ENCODE peak calls at places on chromosomes 7 and 10, in five cellular contexts. J is A549; F is CD8-positive, alpha-beta T cell; K is neural progenitor cell; Y is lung. B is an unnamed sample.

GRCh38 chr7:100568936-100569844 is 4.5 kb downstream of the SAP25 start:
- DNase-seq in J (peak; percentile 62), F (no peak), K (peak; percentile 94), Y (peak; percentile 49), B (no peak)

GRCh38 chr10:78742730-78743615 is 325.8 kb upstream of the ZMIZ1 start:
- DNase-seq in J (no peak), F (no peak), K (no peak), Y (no peak), B (peak; percentile 59)

GRCh38 chr7:71636329-71636728 is 504.4 kb downstream of the GALNT17 start:
- DNase-seq in J (no peak), F (no peak), K (no peak), Y (no peak), B (no peak)

GRCh38 chr10:3068201-3068967 is 1.0 kb downstream of the PFKP start:
- DNase-seq in J (peak; percentile 60), F (no peak), K (peak; percentile 69), Y (peak; percentile 60), B (peak; percentile 86)

GRCh38 chr7:158953912-158954311 is 97.6 kb downstream of the DYNC2I1 start:
- DNase-seq in J (no peak), F (no peak), K (no peak), Y (no peak), B (no peak)

GRCh38 chr7:71682181-71682580 is 550.2 kb downstream of the GALNT17 start:
- DNase-seq in J (no peak), F (no peak), K (no peak), Y (no peak), B (no peak)

GRCh38 chr7:50092579-50093411 is at the start of gene ZPBP:
- DNase-seq in J (peak; percentile 32), F (no peak), K (peak; percentile 60), Y (no peak), B (no peak)

GRCh38 chr10:96919785-96920425 is 87.8 kb downstream of the LCOR start:
- DNase-seq in J (no peak), F (no peak), K (no peak), Y (no peak), B (no peak)

GRCh38 chr10:15504101-15504840 is 133.2 kb upstream of the FAM171A1 start:
- DNase-seq in J (no peak), F (no peak), K (no peak), Y (no peak), B (no peak)

GRCh38 chr7:100726998-100727761 is 6.2 kb upstream of the ZAN start:
- DNase-seq in J (no peak), F (no peak), K (no peak), Y (no peak), B (no peak)

GRCh38 chr7:30028749-30029635 is 780 bp downstream of the PLEKHA8 start:
- DNase-seq in J (peak; percentile 39), F (no peak), K (peak; percentile 74), Y (peak; percentile 52), B (peak; percentile 87)

GRCh38 chr10:58513189-58514101 is 773 bp downstream of the BICC1 start:
- DNase-seq in J (peak; percentile 87), F (no peak), K (peak; percentile 73), Y (peak; percentile 44), B (peak; percentile 86)

GRCh38 chr10:91340613-91341362 is 69.4 kb upstream of the HECTD2 start:
- DNase-seq in J (no peak), F (no peak), K (no peak), Y (no peak), B (no peak)

GRCh38 chr10:132061465-132062180 is 4.1 kb upstream of the JAKMIP3 start:
- DNase-seq in J (no peak), F (no peak), K (no peak), Y (no peak), B (no peak)

GRCh38 chr10:116888380-116889055 is 39.2 kb downstream of the ENO4 start:
- DNase-seq in J (peak; percentile 61), F (no peak), K (no peak), Y (peak; percentile 68), B (no peak)

GRCh38 chr10:7406712-7407333 is 4.0 kb downstream of the SFMBT2 start:
- DNase-seq in J (no peak), F (no peak), K (peak; percentile 23), Y (no peak), B (peak; percentile 73)

GRCh38 chr7:158001621-158002320 is 585.9 kb downstream of the PTPRN2 start:
- DNase-seq in J (peak; percentile 42), F (no peak), K (no peak), Y (no peak), B (peak; percentile 60)

GRCh38 chr7:22657479-22657878 is 69.5 kb upstream of the IL6 start:
- DNase-seq in J (no peak), F (no peak), K (no peak), Y (no peak), B (no peak)
- TF ChIP-seq CTCF in J (no peak), F (no peak), K (no peak), Y (no peak), B (no peak)

GRCh38 chr7:73893342-73894101 is 32.6 kb downstream of the TMEM270 start:
- DNase-seq in J (no peak), F (no peak), K (no peak), Y (no peak), B (peak; percentile 68)

GRCh38 chr7:73890541-73891147 is 29.7 kb downstream of the TMEM270 start:
- DNase-seq in J (no peak), F (no peak), K (no peak), Y (no peak), B (no peak)

GRCh38 chr7:73887762-73888161 is 26.8 kb downstream of the TMEM270 start:
- DNase-seq in J (no peak), F (no peak), K (no peak), Y (no peak), B (no peak)

GRCh38 chr7:73892003-73892975 is 31.3 kb downstream of the TMEM270 start:
- DNase-seq in J (no peak), F (no peak), K (no peak), Y (no peak), B (peak; percentile 2)

DNA sequence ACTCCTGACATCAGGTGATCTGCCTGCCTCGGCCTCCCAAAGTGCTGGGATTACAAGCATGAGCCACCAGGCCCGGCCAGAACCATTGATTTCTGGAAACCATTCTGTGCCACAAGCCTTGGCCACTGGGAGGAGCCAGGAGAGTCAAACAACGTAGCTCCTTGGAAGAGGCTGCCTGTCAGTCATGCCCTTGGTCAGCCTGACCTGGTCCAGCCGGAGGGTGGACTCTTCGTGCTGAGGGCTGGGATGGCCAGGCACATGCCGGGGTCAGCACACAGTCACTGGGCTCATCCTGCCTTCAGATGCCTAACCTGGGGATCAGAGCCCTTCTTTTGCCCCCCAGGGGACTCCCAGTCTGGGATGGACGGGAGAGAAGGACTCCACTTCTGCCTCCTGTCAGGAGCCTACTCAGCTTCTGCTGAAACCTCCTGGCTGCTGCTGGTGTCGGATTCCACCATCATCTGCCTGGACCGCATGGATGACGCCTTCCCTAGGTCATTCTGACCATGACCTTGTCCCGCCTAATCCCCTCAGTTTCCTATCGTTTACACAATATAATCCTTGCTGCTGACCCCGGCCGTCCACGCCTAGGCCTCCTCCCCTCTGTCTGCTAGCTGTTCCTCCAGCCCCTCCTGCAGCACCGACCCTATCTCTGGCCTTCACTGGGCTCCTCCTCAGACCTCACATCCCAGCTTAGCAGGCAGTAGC is 30.4 kb downstream of the TMEM270 start:
- DNase-seq in J (peak; percentile 39), F (no peak), K (peak; percentile 56), Y (no peak), B (peak; percentile 63)
- TF ChIP-seq CTCF in J (no peak), F (no peak), K (peak; percentile 33), Y (no peak), B (no peak)

DNA sequence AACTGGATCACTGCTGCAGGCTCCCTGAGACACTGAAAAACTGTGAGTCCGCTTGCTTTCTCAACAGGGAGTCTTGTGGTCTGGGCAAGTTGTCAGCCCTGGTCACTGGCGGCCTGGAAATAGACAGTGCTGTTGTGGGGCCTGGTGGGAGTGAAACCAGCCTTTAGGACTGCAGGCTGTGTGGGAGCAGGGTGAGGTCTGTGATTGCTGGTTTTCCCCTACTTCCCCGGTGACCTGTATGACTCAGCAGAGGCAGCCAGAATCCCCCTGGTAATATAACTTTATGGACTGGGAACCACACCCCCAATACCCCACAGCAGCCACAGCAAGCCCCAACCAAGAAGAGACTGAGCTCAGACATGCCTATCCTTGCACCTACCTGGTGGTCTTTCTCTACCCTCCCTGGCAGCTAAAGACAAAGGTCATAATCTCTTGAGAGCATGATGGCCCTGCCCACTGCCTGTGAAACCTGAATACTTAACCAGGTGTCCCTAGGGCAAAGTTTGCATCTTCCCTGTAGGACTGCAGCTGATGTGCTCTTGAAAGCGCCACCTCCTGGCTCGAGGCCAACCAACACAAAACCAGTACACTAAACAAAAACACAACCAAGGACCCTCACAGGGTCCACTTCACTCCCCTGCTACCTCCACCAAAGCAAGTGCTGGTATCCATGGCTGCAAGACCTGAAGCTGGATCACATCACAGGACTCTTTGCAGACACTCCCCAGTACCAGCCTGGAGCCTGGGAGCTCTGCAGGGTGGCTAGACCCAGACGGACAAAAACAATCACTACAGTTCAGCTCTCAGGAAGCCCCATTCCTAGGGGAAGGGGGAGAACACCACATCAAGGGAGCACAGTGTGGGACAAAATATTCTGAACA is 7.2 kb upstream of the ADAM22 start:
- DNase-seq in J (no peak), F (no peak), K (peak; percentile 43), Y (no peak), B (peak; percentile 52)
- TF ChIP-seq CTCF in J (no peak), F (no peak), K (peak; percentile 56), Y (no peak), B (no peak)

GRCh38 chr7:69756235-69756634 is 158.0 kb downstream of the AUTS2 start:
- DNase-seq in J (no peak), F (no peak), K (peak; percentile 40), Y (no peak), B (no peak)

GRCh38 chr7:69759373-69759772 is 161.1 kb downstream of the AUTS2 start:
- DNase-seq in J (no peak), F (no peak), K (no peak), Y (no peak), B (no peak)

GRCh38 chr7:69757990-69758430 is 159.7 kb downstream of the AUTS2 start:
- DNase-seq in J (no peak), F (no peak), K (no peak), Y (no peak), B (no peak)

GRCh38 chr7:69754476-69754875 is 156.2 kb downstream of the AUTS2 start:
- DNase-seq in J (no peak), F (no peak), K (no peak), Y (no peak), B (no peak)

GRCh38 chr7:69757528-69757927 is 159.3 kb downstream of the AUTS2 start:
- DNase-seq in J (no peak), F (no peak), K (no peak), Y (no peak), B (no peak)
- TF ChIP-seq CTCF in J (no peak), F (no peak), K (no peak), Y (no peak), B (no peak)

DNA sequence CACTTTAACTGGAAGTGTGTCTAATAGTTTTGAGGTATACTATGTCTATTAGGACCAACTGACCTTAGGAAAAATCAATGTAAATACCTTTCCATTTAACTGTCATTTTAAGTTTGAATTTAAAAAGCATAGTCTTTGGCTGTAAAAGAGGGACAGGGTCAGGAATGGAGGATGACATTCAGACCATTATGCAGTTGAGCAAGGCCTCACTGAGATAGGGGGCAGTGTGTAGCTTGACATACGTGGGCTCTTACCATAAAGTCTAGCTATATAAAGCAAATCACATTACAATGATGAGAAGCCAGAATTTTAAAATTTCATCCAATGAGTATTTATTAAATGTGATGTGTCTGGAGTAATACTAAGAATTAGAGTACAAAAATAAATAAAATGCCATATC is 17.9 kb downstream of the PALS2 start:
- DNase-seq in J (no peak), F (no peak), K (peak; percentile 10), Y (no peak), B (no peak)
- TF ChIP-seq CTCF in J (no peak), F (no peak), K (peak; percentile 40), Y (no peak), B (no peak)

GRCh38 chr7:35753761-35754603 is 46.9 kb upstream of the SEPTIN7 start:
- DNase-seq in J (no peak), F (no peak), K (no peak), Y (no peak), B (no peak)
- TF ChIP-seq CTCF in J (no peak), F (no peak), K (no peak), Y (no peak), B (no peak)

B was measured in kidney.